ENCODE peak calls at places on chromosomes 6 and 20, in five cellular contexts. One of them, this sample, is unnamed. For H3K4me1, the result is how much of the 10 kb centered on the place peaks cover.

GRCh38 chr20:63639093-63639860 is 12.4 kb upstream of the GMEB2 start:
- DNase-seq in IMR-90: no peak
- DNase-seq in left ventricle myocardium inferior: peak
- DNase-seq in SK-N-SH: no peak
- DNase-seq in mesendoderm: no peak
- DNase-seq in this sample: no peak

GRCh38 chr6:55670850-55671413 is 91.9 kb upstream of the HMGCLL1 start:
- DNase-seq in IMR-90: no peak
- DNase-seq in left ventricle myocardium inferior: no peak
- DNase-seq in SK-N-SH: no peak
- DNase-seq in mesendoderm: no peak
- DNase-seq in this sample: no peak

GRCh38 chr6:26216015-26216885 is 129.0 kb downstream of the HFE start:
- DNase-seq in IMR-90: peak
- DNase-seq in left ventricle myocardium inferior: no peak
- DNase-seq in SK-N-SH: peak
- DNase-seq in mesendoderm: peak
- DNase-seq in this sample: no peak

GRCh38 chr6:109580519-109580918 is 97.5 kb upstream of the ZBTB24 start:
- DNase-seq in IMR-90: peak
- DNase-seq in left ventricle myocardium inferior: no peak
- DNase-seq in SK-N-SH: no peak
- DNase-seq in mesendoderm: peak
- DNase-seq in this sample: no peak

GRCh38 chr20:59733326-59733725 is 129.0 kb downstream of the PHACTR3 start:
- DNase-seq in IMR-90: no peak
- DNase-seq in left ventricle myocardium inferior: no peak
- DNase-seq in SK-N-SH: no peak
- DNase-seq in mesendoderm: no peak
- DNase-seq in this sample: peak

GRCh38 chr6:164528539-164528938 is 780.9 kb downstream of the C6orf118 start:
- DNase-seq in IMR-90: no peak
- DNase-seq in left ventricle myocardium inferior: no peak
- DNase-seq in SK-N-SH: no peak
- DNase-seq in mesendoderm: no peak
- DNase-seq in this sample: no peak

GRCh38 chr20:35296101-35296554 is 3.9 kb upstream of the FAM83C start:
- DNase-seq in IMR-90: no peak
- DNase-seq in left ventricle myocardium inferior: no peak
- DNase-seq in SK-N-SH: peak
- DNase-seq in mesendoderm: no peak
- DNase-seq in this sample: no peak

GRCh38 chr20:35120012-35120701 is 27.0 kb downstream of the EDEM2 start:
- DNase-seq in IMR-90: peak
- DNase-seq in left ventricle myocardium inferior: no peak
- DNase-seq in SK-N-SH: no peak
- DNase-seq in mesendoderm: no peak
- DNase-seq in this sample: peak

GRCh38 chr20:57403216-57403615 is 12.0 kb downstream of the RBM38 start:
- DNase-seq in IMR-90: no peak
- DNase-seq in left ventricle myocardium inferior: no peak
- DNase-seq in SK-N-SH: no peak
- DNase-seq in mesendoderm: no peak
- DNase-seq in this sample: no peak

GRCh38 chr6:251920-252319 is 40.4 kb upstream of the DUSP22 start:
- DNase-seq in IMR-90: no peak
- DNase-seq in left ventricle myocardium inferior: no peak
- DNase-seq in SK-N-SH: no peak
- DNase-seq in mesendoderm: no peak
- DNase-seq in this sample: no peak

GRCh38 chr6:36917541-36918193 is 31.9 kb downstream of the C6orf89 start:
- DNase-seq in IMR-90: peak
- DNase-seq in left ventricle myocardium inferior: peak
- DNase-seq in SK-N-SH: no peak
- DNase-seq in mesendoderm: no peak
- DNase-seq in this sample: peak

GRCh38 chr6:130843575-130844320 is 16.5 kb downstream of the SMLR1 start:
- DNase-seq in IMR-90: peak
- DNase-seq in left ventricle myocardium inferior: no peak
- DNase-seq in SK-N-SH: peak
- DNase-seq in mesendoderm: peak
- DNase-seq in this sample: no peak

GRCh38 chr6:15970517-15970916 is 158.4 kb upstream of the MYLIP start:
- DNase-seq in IMR-90: no peak
- DNase-seq in left ventricle myocardium inferior: no peak
- DNase-seq in SK-N-SH: no peak
- DNase-seq in mesendoderm: no peak
- DNase-seq in this sample: no peak

GRCh38 chr6:20696676-20697075 is 162.4 kb downstream of the CDKAL1 start:
- DNase-seq in IMR-90: peak
- DNase-seq in left ventricle myocardium inferior: no peak
- DNase-seq in SK-N-SH: no peak
- DNase-seq in mesendoderm: no peak
- DNase-seq in this sample: no peak

GRCh38 chr6:163083141-163083540 is 331.4 kb upstream of the QKI start:
- DNase-seq in IMR-90: no peak
- DNase-seq in left ventricle myocardium inferior: no peak
- DNase-seq in SK-N-SH: no peak
- DNase-seq in mesendoderm: peak
- DNase-seq in this sample: no peak

GRCh38 chr6:99960027-99960426 is 34.0 kb downstream of the MCHR2 start:
- DNase-seq in IMR-90: no peak
- DNase-seq in left ventricle myocardium inferior: no peak
- DNase-seq in SK-N-SH: no peak
- DNase-seq in mesendoderm: no peak
- DNase-seq in this sample: no peak

GRCh38 chr20:44010162-44010704 is 95.6 kb downstream of the TOX2 start:
- DNase-seq in IMR-90: no peak
- DNase-seq in left ventricle myocardium inferior: no peak
- DNase-seq in SK-N-SH: peak
- DNase-seq in mesendoderm: no peak
- DNase-seq in this sample: no peak

GRCh38 chr6:169229611-169230321 is 23.9 kb downstream of the THBS2 start:
- DNase-seq in IMR-90: no peak
- DNase-seq in left ventricle myocardium inferior: no peak
- DNase-seq in SK-N-SH: no peak
- DNase-seq in mesendoderm: no peak
- DNase-seq in this sample: no peak

GRCh38 chr6:43665376-43665775 is 20.5 kb downstream of the RSPH9 start:
- DNase-seq in IMR-90: peak
- DNase-seq in left ventricle myocardium inferior: no peak
- DNase-seq in SK-N-SH: no peak
- DNase-seq in mesendoderm: peak
- DNase-seq in this sample: no peak

GRCh38 chr6:96626749-96627353 is 63.9 kb downstream of the FHL5 start:
- DNase-seq in IMR-90: peak
- DNase-seq in left ventricle myocardium inferior: no peak
- DNase-seq in SK-N-SH: peak
- DNase-seq in mesendoderm: peak
- DNase-seq in this sample: no peak

GRCh38 chr6:132392792-132393191 is 8.5 kb downstream of the MOXD1 start:
- DNase-seq in IMR-90: no peak
- DNase-seq in left ventricle myocardium inferior: no peak
- DNase-seq in SK-N-SH: no peak
- DNase-seq in mesendoderm: peak
- DNase-seq in this sample: no peak

GRCh38 chr20:1308702-1309095 is 20.2 kb downstream of the SDCBP2 start:
- DNase-seq in IMR-90: no peak
- DNase-seq in left ventricle myocardium inferior: no peak
- DNase-seq in SK-N-SH: no peak
- DNase-seq in mesendoderm: no peak
- DNase-seq in this sample: no peak

GRCh38 chr20:3221398-3222226 is 12.3 kb downstream of the ITPA start:
- DNase-seq in IMR-90: no peak
- DNase-seq in left ventricle myocardium inferior: no peak
- DNase-seq in SK-N-SH: no peak
- DNase-seq in mesendoderm: no peak
- DNase-seq in this sample: no peak

GRCh38 chr6:165925474-165926156 is 242.0 kb downstream of the TBXT start:
- DNase-seq in IMR-90: peak
- DNase-seq in left ventricle myocardium inferior: no peak
- DNase-seq in SK-N-SH: no peak
- DNase-seq in mesendoderm: no peak
- DNase-seq in this sample: no peak

GRCh38 chr6:7828123-7828522 is 82.5 kb downstream of the TXNDC5 start:
- DNase-seq in IMR-90: no peak
- DNase-seq in left ventricle myocardium inferior: no peak
- DNase-seq in SK-N-SH: no peak
- DNase-seq in mesendoderm: no peak
- DNase-seq in this sample: no peak

GRCh38 chr6:4581468-4582420 is 194.5 kb upstream of the CDYL start:
- DNase-seq in IMR-90: peak
- DNase-seq in left ventricle myocardium inferior: no peak
- DNase-seq in SK-N-SH: no peak
- DNase-seq in mesendoderm: peak
- DNase-seq in this sample: no peak

GRCh38 chr6:159098636-159099106 is 53.9 kb upstream of the TAGAP start:
- DNase-seq in IMR-90: no peak
- DNase-seq in left ventricle myocardium inferior: no peak
- DNase-seq in SK-N-SH: no peak
- DNase-seq in mesendoderm: no peak
- DNase-seq in this sample: no peak

GRCh38 chr6:150076196-150076893 is 7.4 kb upstream of the ULBP3 start:
- DNase-seq in IMR-90: no peak
- DNase-seq in left ventricle myocardium inferior: no peak
- DNase-seq in SK-N-SH: no peak
- DNase-seq in mesendoderm: peak
- DNase-seq in this sample: no peak

GRCh38 chr6:168877821-168878282 is 375.8 kb downstream of the THBS2 start:
- DNase-seq in IMR-90: no peak
- DNase-seq in left ventricle myocardium inferior: no peak
- DNase-seq in SK-N-SH: no peak
- DNase-seq in mesendoderm: no peak
- DNase-seq in this sample: peak

GRCh38 chr6:423799-424345 is 32.3 kb downstream of the IRF4 start:
- DNase-seq in IMR-90: no peak
- DNase-seq in left ventricle myocardium inferior: no peak
- DNase-seq in SK-N-SH: no peak
- DNase-seq in mesendoderm: no peak
- DNase-seq in this sample: no peak

GRCh38 chr20:33773412-33774089 is 37.6 kb upstream of the CHMP4B start:
- DNase-seq in IMR-90: no peak
- DNase-seq in left ventricle myocardium inferior: no peak
- DNase-seq in SK-N-SH: no peak
- DNase-seq in mesendoderm: no peak
- DNase-seq in this sample: no peak

GRCh38 chr6:73965408-73966145 is 269.6 kb downstream of the CD109 start:
- DNase-seq in IMR-90: no peak
- DNase-seq in left ventricle myocardium inferior: no peak
- DNase-seq in SK-N-SH: no peak
- DNase-seq in mesendoderm: no peak
- DNase-seq in this sample: no peak

GRCh38 chr20:36469973-36470372 is 71.3 kb upstream of the MYL9 start:
- DNase-seq in IMR-90: no peak
- DNase-seq in left ventricle myocardium inferior: no peak
- DNase-seq in SK-N-SH: no peak
- DNase-seq in mesendoderm: no peak
- DNase-seq in this sample: no peak

DNA sequence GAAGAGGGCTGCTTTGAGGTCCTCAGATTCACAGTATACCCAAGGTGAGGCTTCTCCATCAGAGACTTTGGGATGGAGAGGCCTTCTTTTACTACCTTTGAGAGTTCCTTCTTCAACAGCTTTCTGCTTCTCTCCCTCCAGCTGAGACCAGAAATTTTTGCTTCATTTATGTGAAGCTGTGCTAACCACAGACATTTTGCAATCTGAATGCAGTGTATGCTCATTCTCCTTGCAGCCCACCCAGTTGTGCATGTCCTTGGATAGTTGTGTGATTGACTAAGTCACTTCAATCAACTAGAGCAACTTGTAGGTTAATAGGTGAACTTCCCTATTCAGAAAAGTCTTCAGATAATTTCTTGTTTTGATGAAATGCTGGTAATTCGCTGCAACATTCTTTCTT is 20.1 kb downstream of the DCBLD1 start:
- DNase-seq in IMR-90: peak
- DNase-seq in left ventricle myocardium inferior: no peak
- DNase-seq in SK-N-SH: no peak
- DNase-seq in mesendoderm: no peak
- DNase-seq in this sample: no peak
- H3K4me1 ChIP-seq in IMR-90: under half
- H3K4me1 ChIP-seq in left ventricle myocardium inferior: under half
- H3K4me1 ChIP-seq in SK-N-SH: under half
- H3K4me1 ChIP-seq in mesendoderm: under half
- H3K4me1 ChIP-seq in this sample: under half

DNA sequence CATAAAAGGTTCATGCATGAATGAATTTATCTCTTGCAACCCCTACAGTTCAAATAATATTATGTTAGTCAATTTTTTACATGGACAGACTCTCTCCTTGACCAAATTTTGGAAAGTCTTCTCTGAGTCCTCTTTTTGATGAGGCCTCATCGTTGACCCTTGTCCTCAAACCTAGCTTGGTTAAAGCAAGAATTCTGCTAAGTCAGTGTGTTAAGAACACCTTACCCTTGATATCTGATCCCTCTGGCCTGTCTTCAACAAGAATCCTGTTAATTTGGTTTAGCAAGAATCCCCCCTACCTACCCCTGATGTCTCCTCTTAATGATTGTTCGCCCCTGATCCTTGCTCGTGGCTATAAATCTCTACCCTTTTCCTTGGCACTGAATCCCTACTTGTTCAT is 301.4 kb downstream of the LAMA2 start:
- DNase-seq in IMR-90: no peak
- DNase-seq in left ventricle myocardium inferior: no peak
- DNase-seq in SK-N-SH: no peak
- DNase-seq in mesendoderm: no peak
- DNase-seq in this sample: no peak
- H3K4me1 ChIP-seq in IMR-90: under half
- H3K4me1 ChIP-seq in left ventricle myocardium inferior: half or more
- H3K4me1 ChIP-seq in SK-N-SH: under half
- H3K4me1 ChIP-seq in mesendoderm: under half
- H3K4me1 ChIP-seq in this sample: under half

GRCh38 chr20:25199473-25200265 is 4.2 kb downstream of the ENTPD6 start:
- DNase-seq in IMR-90: no peak
- DNase-seq in left ventricle myocardium inferior: no peak
- DNase-seq in SK-N-SH: no peak
- DNase-seq in mesendoderm: no peak
- DNase-seq in this sample: no peak
- H3K4me1 ChIP-seq in IMR-90: under half
- H3K4me1 ChIP-seq in left ventricle myocardium inferior: half or more
- H3K4me1 ChIP-seq in SK-N-SH: under half
- H3K4me1 ChIP-seq in mesendoderm: under half
- H3K4me1 ChIP-seq in this sample: under half

GRCh38 chr6:106778943-106779342 is 149.6 kb downstream of the QRSL1 start:
- DNase-seq in IMR-90: no peak
- DNase-seq in left ventricle myocardium inferior: no peak
- DNase-seq in SK-N-SH: no peak
- DNase-seq in mesendoderm: no peak
- DNase-seq in this sample: no peak
- H3K4me1 ChIP-seq in IMR-90: under half
- H3K4me1 ChIP-seq in left ventricle myocardium inferior: under half
- H3K4me1 ChIP-seq in SK-N-SH: under half
- H3K4me1 ChIP-seq in mesendoderm: under half
- H3K4me1 ChIP-seq in this sample: under half

GRCh38 chr20:17177341-17177740 is 49.5 kb upstream of the PCSK2 start:
- DNase-seq in IMR-90: no peak
- DNase-seq in left ventricle myocardium inferior: no peak
- DNase-seq in SK-N-SH: no peak
- DNase-seq in mesendoderm: no peak
- DNase-seq in this sample: no peak
- H3K4me1 ChIP-seq in IMR-90: under half
- H3K4me1 ChIP-seq in left ventricle myocardium inferior: under half
- H3K4me1 ChIP-seq in SK-N-SH: under half
- H3K4me1 ChIP-seq in mesendoderm: under half
- H3K4me1 ChIP-seq in this sample: under half

GRCh38 chr20:45341579-45341938 is 6.7 kb downstream of the SDC4 start:
- DNase-seq in IMR-90: no peak
- DNase-seq in left ventricle myocardium inferior: no peak
- DNase-seq in SK-N-SH: no peak
- DNase-seq in mesendoderm: no peak
- DNase-seq in this sample: no peak
- H3K4me1 ChIP-seq in IMR-90: half or more
- H3K4me1 ChIP-seq in left ventricle myocardium inferior: half or more
- H3K4me1 ChIP-seq in SK-N-SH: half or more
- H3K4me1 ChIP-seq in mesendoderm: half or more
- H3K4me1 ChIP-seq in this sample: half or more